ENCODE peak calls at places on chromosomes 13 and 19, in seven cellular contexts. J, C, D, G, R, A and U are unnamed samples.

GRCh38 chr13:48942131-48942530 is 33.6 kb upstream of the FNDC3A start:
- DNase-seq in C (peak), J (no peak), G (peak), R (no peak), A (peak), D (no peak), U (peak)

GRCh38 chr13:51873837-51874236 is 12.1 kb downstream of the CCDC70 start:
- DNase-seq in A (no peak), D (no peak), C (no peak), J (no peak), R (no peak), G (no peak), U (no peak)

GRCh38 chr13:53127378-53127777 is 98.8 kb downstream of the OLFM4 start:
- DNase-seq in C (no peak), D (no peak), J (no peak), G (no peak), R (no peak), A (no peak), U (no peak)

GRCh38 chr19:18204394-18205179 is 745 bp upstream of the RAB3A start:
- DNase-seq in R (no peak), G (peak), A (peak), C (no peak), J (peak), D (peak), U (no peak)

GRCh38 chr13:114121496-114122466 is 10.6 kb downstream of the RASA3 start:
- DNase-seq in A (no peak), J (no peak), D (no peak), R (no peak), G (no peak), C (no peak), U (no peak)

GRCh38 chr13:110331362-110331761 is 24.3 kb downstream of the COL4A2 start:
- DNase-seq in C (no peak), A (no peak), D (no peak), J (no peak), R (no peak), G (no peak), U (no peak)

GRCh38 chr19:48913114-48913513 is 13.0 kb downstream of the NUCB1 start:
- DNase-seq in R (no peak), J (no peak), A (no peak), G (no peak), D (no peak), C (no peak), U (no peak)

GRCh38 chr13:73945371-73945770 is 188.8 kb downstream of the KLF12 start:
- DNase-seq in G (no peak), D (no peak), C (no peak), R (no peak), J (no peak), A (no peak), U (no peak)

GRCh38 chr13:95781016-95781415 is 104.1 kb downstream of the DNAJC3 start:
- DNase-seq in G (no peak), J (no peak), C (no peak), R (no peak), A (no peak), D (no peak), U (no peak)

GRCh38 chr13:69565334-69565733 is 542.3 kb upstream of the ATXN8OS start:
- DNase-seq in J (peak), A (peak), D (no peak), C (no peak), R (no peak), G (no peak), U (no peak)

GRCh38 chr13:77980592-77980991 is 62.0 kb upstream of the EDNRB start:
- DNase-seq in G (peak), R (no peak), C (no peak), D (no peak), J (no peak), A (peak), U (peak)

GRCh38 chr13:50512602-50513527 is 330.6 kb downstream of the DLEU7 start:
- DNase-seq in R (no peak), C (no peak), J (no peak), D (peak), G (no peak), A (peak), U (no peak)

GRCh38 chr13:50531917-50532899 is 311.3 kb downstream of the DLEU7 start:
- DNase-seq in G (no peak), J (no peak), D (no peak), A (peak), C (no peak), R (no peak), U (no peak)

GRCh38 chr13:71378992-71379905 is 487.8 kb downstream of the DACH1 start:
- DNase-seq in J (no peak), C (no peak), A (peak), G (no peak), D (no peak), R (no peak), U (no peak)

GRCh38 chr13:47564041-47564440 is 437.0 kb downstream of the SUCLA2 start:
- DNase-seq in A (no peak), D (no peak), R (no peak), C (no peak), J (no peak), G (no peak), U (no peak)

GRCh38 chr19:18865973-18866799 is 29.8 kb downstream of the CERS1 start:
- DNase-seq in A (peak), C (no peak), G (no peak), D (peak), J (peak), R (peak), U (no peak)

GRCh38 chr13:28499579-28499978 is 4.7 kb upstream of the FLT1 start:
- DNase-seq in R (no peak), D (no peak), A (peak), G (no peak), C (no peak), J (no peak), U (no peak)

GRCh38 chr19:45424191-45425058 is 708 bp upstream of the ERCC1 start:
- DNase-seq in G (peak), C (peak), J (peak), A (peak), D (no peak), R (no peak), U (peak)

GRCh38 chr13:35228536-35228935 is 248.0 kb downstream of the MAB21L1 start:
- DNase-seq in G (no peak), C (no peak), D (no peak), A (no peak), R (no peak), J (no peak), U (no peak)

GRCh38 chr19:23409392-23410048 is 14.2 kb upstream of the ZNF91 start:
- DNase-seq in D (no peak), G (no peak), J (no peak), C (no peak), A (no peak), R (no peak), U (no peak)

GRCh38 chr13:106570354-106570822 is 2.5 kb upstream of the ARGLU1 start:
- DNase-seq in J (peak), R (peak), D (peak), C (no peak), G (no peak), A (peak), U (no peak)

GRCh38 chr19:12801466-12802266 is at the start of the genes PRDX2 and THSD8:
- DNase-seq in R (peak), D (peak), A (no peak), G (no peak), J (peak), C (no peak), U (no peak)

GRCh38 chr19:38849746-38850230 is at the start of gene HNRNPL:
- DNase-seq in G (no peak), A (no peak), R (no peak), D (no peak), C (no peak), J (peak), U (no peak)

GRCh38 chr13:77915676-77916075 is 3.0 kb downstream of the EDNRB start:
- DNase-seq in J (no peak), A (no peak), D (no peak), R (no peak), C (no peak), G (no peak), U (no peak)